ENCODE peak calls at places on chromosome 21, in four cellular contexts. S is right lobe of liver, D is K562, G is body of pancreas. A is an unnamed sample.

GRCh38 chr21:46092811-46093667 is 4.9 kb upstream of the COL6A2 start:
- DNase-seq in S (no peak), D (no peak), G (no peak), A (no peak)

GRCh38 chr21:45724994-45725843 is 81.7 kb downstream of the PCBP3 start:
- DNase-seq in S (no peak), D (no peak), G (no peak), A (no peak)

GRCh38 chr21:45542667-45543370 is 579 bp upstream of the SLC19A1 start:
- DNase-seq in S (peak; percentile 49), D (no peak), G (peak; percentile 27), A (peak; percentile 91)

GRCh38 chr21:44425895-44426662 is 29.2 kb upstream of the LRRC3 start:
- DNase-seq in S (peak; percentile 46), D (no peak), G (no peak), A (peak; percentile 41)

GRCh38 chr21:34999397-34999941 is 49.6 kb downstream of the RUNX1 start:
- DNase-seq in S (no peak), D (no peak), G (no peak), A (no peak)

GRCh38 chr21:29718081-29718815 is 221.5 kb downstream of the GRIK1 start:
- DNase-seq in S (no peak), D (no peak), G (no peak), A (no peak)

GRCh38 chr21:43016728-43017127 is 42.4 kb downstream of the PKNOX1 start:
- DNase-seq in S (no peak), D (no peak), G (no peak), A (no peak)

GRCh38 chr21:27561116-27561515 is 594.2 kb upstream of the ADAMTS5 start:
- DNase-seq in S (no peak), D (no peak), G (no peak), A (peak; percentile 27)

GRCh38 chr21:35198004-35198403 is 148.9 kb upstream of the RUNX1 start:
- DNase-seq in S (no peak), D (no peak), G (no peak), A (no peak)

GRCh38 chr21:36454706-36455105 is 25.2 kb downstream of the CLDN14 start:
- DNase-seq in S (no peak), D (no peak), G (no peak), A (no peak)

GRCh38 chr21:45331521-45332257 is 44.0 kb upstream of the POFUT2 start:
- DNase-seq in S (no peak), D (no peak), G (peak; percentile 10), A (peak; percentile 58)

DNA sequence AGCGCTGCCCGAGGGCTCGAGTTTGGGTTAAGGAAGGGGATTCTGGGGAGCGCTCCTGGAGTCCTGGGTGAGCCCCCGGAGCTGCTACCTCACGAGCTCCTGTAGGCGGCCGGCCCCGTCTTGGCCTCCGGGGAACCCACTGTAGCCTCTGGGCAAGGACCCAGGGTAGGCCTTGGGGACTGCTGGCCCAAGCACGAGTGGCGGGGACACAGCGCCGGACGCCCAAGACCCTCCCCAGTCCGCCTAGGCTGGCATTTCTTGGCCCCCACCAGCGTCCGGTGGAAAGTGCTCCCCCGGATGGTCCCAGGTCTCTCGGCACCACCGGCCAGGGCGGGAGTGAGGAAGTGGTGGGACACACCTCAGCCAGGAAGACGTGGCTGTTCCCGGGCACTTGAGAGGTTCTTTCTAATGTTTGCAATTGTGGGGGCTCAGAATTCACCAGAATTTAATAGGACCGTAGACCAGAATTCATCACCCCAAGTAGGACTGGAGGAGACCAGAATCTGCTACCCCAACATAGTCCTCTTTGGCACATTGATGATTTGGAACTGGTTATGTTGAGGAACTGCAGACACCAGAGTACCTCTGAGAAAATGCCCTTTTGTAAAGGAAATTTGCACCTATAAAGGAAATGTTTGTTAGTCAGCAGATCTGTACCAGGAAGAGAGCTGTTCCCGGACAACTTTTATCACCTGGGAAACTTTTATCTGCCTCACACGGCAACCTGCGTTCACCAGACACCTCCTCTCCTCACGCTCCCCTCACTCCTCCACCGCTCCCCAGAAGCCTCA is 652 bp upstream of the TMPRSS2 start:
- DNase-seq in S (no peak), D (no peak), G (no peak), A (no peak)
- TF ChIP-seq POLR2A in S (no peak), D (no peak), G (no peak), A (no peak)

GRCh38 chr21:16707274-16707673 is 805.6 kb upstream of the CXADR start:
- DNase-seq in S (no peak), D (no peak), G (no peak), A (no peak)
- TF ChIP-seq POLR2A in S (no peak), D (no peak), G (no peak), A (no peak)

GRCh38 chr21:32456497-32456918 is 44.0 kb downstream of the EVA1C start:
- DNase-seq in S (no peak), D (no peak), G (no peak), A (no peak)
- TF ChIP-seq POLR2A in S (no peak), D (no peak), G (no peak), A (no peak)

GRCh38 chr21:42009018-42009830 is 936 bp downstream of the ZBTB21 start:
- DNase-seq in S (peak; percentile 78), D (peak; percentile 72), G (peak; percentile 66), A (peak; percentile 93)

GRCh38 chr21:42009831-42010506 is at the start of gene ZBTB21:
- DNase-seq in S (peak; percentile 99), D (peak; percentile 97), G (peak; percentile 99), A (peak; percentile 99)

GRCh38 chr21:42012344-42012743 is 2.2 kb upstream of the ZBTB21 start:
- DNase-seq in S (no peak), D (no peak), G (no peak), A (no peak)

GRCh38 chr21:42012763-42013329 is 2.7 kb upstream of the ZBTB21 start:
- DNase-seq in S (no peak), D (no peak), G (no peak), A (no peak)

DNA sequence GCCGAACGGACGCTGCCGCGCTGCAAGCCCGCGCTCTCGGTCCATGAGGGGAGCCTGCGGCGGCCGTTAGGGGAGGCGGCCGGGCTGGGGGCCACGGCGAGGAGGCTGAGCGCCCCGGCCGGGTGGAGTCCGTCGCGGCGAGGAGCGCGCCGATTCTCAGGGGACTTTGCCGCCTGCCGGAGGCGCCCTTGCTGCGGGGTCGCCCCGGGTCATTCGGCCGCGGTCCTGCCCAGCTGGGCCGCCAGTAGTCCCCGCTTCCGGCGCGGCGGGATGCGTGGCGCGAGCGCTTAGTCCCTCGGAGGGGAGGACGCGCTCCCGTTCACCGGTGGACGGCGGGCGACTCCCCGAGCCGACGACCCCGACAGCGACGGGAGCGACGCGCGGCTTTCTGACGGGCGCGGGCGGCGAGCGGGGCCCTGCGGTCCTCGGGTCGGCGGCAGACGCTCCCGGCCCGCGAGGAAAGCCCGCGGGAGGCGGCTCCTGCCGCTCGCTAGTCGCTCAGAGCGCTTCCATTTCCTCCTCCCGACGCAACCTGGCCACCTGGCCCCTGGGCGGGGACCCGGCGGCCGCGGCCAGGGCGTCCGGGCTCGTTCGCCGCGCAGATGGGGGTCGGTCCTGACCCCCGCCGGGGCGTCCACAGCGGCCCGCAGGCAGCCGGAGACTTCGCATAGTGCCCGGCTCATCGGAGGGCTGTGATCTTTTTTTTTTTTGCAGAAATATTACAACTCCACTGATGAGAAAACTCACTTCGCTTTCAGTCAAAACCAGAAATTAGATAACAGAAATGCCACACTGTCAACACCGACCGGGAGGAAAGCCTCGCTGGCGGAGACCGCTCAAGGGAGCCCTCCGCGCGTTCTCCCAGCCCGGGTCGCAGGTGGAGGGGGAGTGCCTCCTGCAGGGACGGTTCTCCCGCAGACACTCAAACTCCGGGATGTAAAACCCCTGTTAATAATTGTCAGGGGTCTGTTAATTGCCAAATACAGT is 640 bp upstream of the ZBTB21 start:
- DNase-seq in S (peak; percentile 78), D (peak; percentile 69), G (peak; percentile 34), A (peak; percentile 95)
- TF ChIP-seq POLR2A in S (peak; percentile 62), D (peak; percentile 19), G (peak; percentile 41), A (no peak)